ENCODE peak calls at places on chromosomes 3 and 15, in five cellular contexts. D is A549, V is AG10803, I is adrenal gland, B is IMR-90. E is an unnamed sample.

GRCh38 chr15:96066126-96066525 is 264.4 kb upstream of the NR2F2 start:
- DNase-seq in D (no peak), V (no peak), I (no peak), B (no peak), E (no peak)

GRCh38 chr15:58929891-58930416 is 3.5 kb downstream of the SLTM start:
- DNase-seq in D (no peak), V (no peak), I (no peak), B (no peak), E (no peak)

GRCh38 chr3:184554470-184554869 is 7.1 kb upstream of the EPHB3 start:
- DNase-seq in D (no peak), V (no peak), I (no peak), B (no peak), E (no peak)

GRCh38 chr15:74461847-74462511 is 1.0 kb upstream of the UBL7 start:
- DNase-seq in D (no peak), V (no peak), I (no peak), B (no peak), E (no peak)

GRCh38 chr3:143775401-143775970 is 72.8 kb downstream of the SLC9A9 start:
- DNase-seq in D (peak), V (peak), I (peak), B (peak), E (peak)

GRCh38 chr3:156010829-156011228 is 109.5 kb upstream of the KCNAB1 start:
- DNase-seq in D (peak), V (peak), I (peak), B (no peak), E (no peak)

GRCh38 chr3:24160424-24160823 is 215.3 kb downstream of the NR1D2 start:
- DNase-seq in D (no peak), V (peak), I (peak), B (peak), E (peak)

GRCh38 chr15:82999905-83000671 is 11.4 kb downstream of the C15orf40 start:
- DNase-seq in D (peak), V (peak), I (peak), B (peak), E (peak)

GRCh38 chr15:58606577-58607080 is 142.9 kb downstream of the ADAM10 start:
- DNase-seq in D (no peak), V (no peak), I (no peak), B (no peak), E (no peak)

DNA sequence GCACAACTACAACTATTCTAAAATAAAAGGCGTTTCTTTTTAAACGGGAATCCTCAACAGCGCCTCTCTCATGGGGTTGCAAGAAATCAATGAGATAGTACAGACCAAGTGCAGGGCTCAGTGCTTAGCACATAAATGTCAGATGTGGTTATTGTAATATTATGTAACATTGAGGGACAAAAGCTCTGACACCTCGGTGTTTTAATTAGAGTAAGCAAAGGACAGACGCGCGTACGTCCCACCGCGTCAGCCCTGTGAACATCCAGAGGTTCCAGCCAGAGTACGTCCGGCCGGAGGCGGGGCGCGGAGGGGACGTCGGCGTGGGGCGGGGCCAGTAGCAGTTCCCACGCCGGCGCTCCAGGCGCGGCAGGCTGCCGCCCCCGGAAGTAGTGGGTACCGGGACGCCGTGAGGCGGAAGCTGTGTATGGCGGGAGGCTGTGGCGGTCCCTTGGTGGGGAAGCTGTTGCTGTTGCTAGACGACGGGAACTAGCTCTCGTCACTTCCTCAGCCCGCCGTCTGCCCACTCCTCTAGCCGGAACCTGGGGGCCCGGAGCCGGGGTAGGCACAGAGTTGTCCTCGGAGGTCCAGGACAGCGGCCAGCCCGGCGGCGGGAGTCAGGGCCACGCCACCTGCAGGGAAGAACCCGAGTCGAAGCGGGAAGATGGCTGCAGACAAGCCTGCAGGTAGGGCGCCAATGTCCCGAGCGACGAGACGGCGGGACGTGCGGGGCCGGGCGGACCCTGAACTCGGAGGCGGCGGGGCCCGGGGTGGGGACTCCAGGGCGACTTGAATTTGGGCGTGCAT is at the start of gene CNOT10:
- DNase-seq in D (peak), V (peak), I (peak), B (peak), E (peak)
- TF ChIP-seq CTCF in D (peak), V (no peak), I (peak), B (no peak), E (peak)

DNA sequence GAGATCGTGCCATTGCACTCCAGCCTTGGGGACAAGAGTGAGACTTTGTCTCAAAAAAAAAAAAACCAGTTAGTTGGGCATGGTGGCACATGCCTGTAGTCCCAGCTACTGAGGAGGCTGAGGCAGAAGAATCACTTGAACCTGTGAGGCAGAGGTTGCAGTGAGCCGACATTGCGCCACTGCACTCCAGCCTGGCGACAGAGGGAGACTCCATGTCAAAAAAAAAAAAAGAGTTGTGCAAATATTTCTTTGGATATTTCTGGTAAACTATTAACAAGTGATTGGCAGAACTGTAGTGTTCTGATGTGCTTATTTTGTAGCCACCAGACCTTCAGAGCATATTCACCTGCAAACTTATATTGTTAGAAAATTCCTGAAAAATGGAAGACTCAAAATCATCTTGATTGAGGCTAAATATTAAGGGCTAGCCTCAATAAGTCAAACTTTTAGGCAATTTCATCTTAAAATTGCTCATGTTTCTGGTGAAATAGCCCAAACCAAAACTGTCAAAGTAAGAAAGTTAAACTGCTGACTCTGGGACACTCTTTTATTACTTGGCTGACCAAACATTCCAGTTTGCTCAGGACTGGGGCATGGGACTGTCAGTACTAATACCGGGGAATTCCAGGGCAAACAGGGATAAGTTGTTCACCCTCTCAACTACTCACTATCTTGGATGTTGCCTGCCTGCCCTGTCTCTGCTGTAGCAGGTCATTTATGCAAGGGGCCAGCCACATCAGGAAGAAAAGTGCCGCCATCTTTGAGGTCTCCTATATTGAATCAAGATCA is 37.0 kb downstream of the ABHD2 start:
- DNase-seq in D (peak), V (no peak), I (no peak), B (no peak), E (no peak)
- TF ChIP-seq CTCF in D (no peak), V (no peak), I (no peak), B (no peak), E (no peak)

GRCh38 chr15:52466134-52466701 is 62.5 kb downstream of the MYO5A start:
- DNase-seq in D (no peak), V (no peak), I (peak), B (no peak), E (no peak)

GRCh38 chr15:52462806-52463360 is 65.8 kb downstream of the MYO5A start:
- DNase-seq in D (no peak), V (no peak), I (no peak), B (no peak), E (no peak)

GRCh38 chr15:52464478-52464877 is 64.2 kb downstream of the MYO5A start:
- DNase-seq in D (no peak), V (no peak), I (no peak), B (no peak), E (no peak)

GRCh38 chr15:52464040-52464439 is 64.6 kb downstream of the MYO5A start:
- DNase-seq in D (no peak), V (no peak), I (no peak), B (no peak), E (no peak)

DNA sequence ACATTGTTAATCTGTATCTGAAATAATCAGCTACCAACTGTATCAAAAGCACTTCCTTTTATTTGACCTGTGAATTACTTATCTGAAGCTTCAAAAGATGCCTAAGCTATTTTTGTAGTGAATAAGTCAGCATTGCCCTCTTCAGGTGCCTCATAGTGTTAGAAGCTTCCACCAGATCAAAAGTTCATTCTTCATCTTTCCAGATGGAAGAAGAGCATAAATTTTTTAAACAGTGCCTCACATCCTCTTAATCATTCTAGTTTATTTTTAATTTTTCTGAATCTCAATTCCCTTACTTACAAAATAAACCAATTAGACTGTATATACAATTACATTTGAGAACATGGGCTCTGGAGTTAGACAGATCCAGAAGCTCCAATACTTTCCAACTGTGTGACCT is 65.0 kb downstream of the MYO5A start:
- DNase-seq in D (peak), V (peak), I (no peak), B (peak), E (peak)
- TF ChIP-seq CTCF in D (peak), V (peak), I (no peak), B (no peak), E (peak)

GRCh38 chr3:126657901-126658300 is 3.0 kb upstream of the TXNRD3 start:
- DNase-seq in D (no peak), V (no peak), I (peak), B (no peak), E (no peak)
- TF ChIP-seq CTCF in D (no peak), V (no peak), I (no peak), B (no peak), E (no peak)

GRCh38 chr3:108495717-108496116 is 14.7 kb downstream of the MYH15 start:
- DNase-seq in D (no peak), V (no peak), I (no peak), B (no peak), E (no peak)

GRCh38 chr3:108497271-108497670 is 13.1 kb downstream of the MYH15 start:
- DNase-seq in D (no peak), V (no peak), I (no peak), B (no peak), E (no peak)

GRCh38 chr3:108489776-108490175 is 20.6 kb downstream of the MYH15 start:
- DNase-seq in D (peak), V (peak), I (peak), B (peak), E (peak)

GRCh38 chr3:108494862-108495531 is 15.4 kb downstream of the MYH15 start:
- DNase-seq in D (no peak), V (no peak), I (no peak), B (no peak), E (no peak)

GRCh38 chr3:108493862-108494261 is 16.5 kb downstream of the MYH15 start:
- DNase-seq in D (peak), V (no peak), I (peak), B (no peak), E (peak)
- TF ChIP-seq CTCF in D (peak), V (peak), I (no peak), B (peak), E (peak)

E was measured in HFFc6.